ENCODE peak calls at places on chromosome 20, in five cellular contexts. O, J, C, R and E are unnamed samples. For H3K4me1, the result is how much of the 10 kb centered on the place peaks cover.

GRCh38 chr20:60921021-60921622 is 330.9 kb upstream of the CDH4 start:
- DNase-seq in O (no peak), J (peak), C (no peak), R (no peak), E (no peak)

GRCh38 chr20:45592574-45593189 is 13.6 kb upstream of the WFDC8 start:
- DNase-seq in O (no peak), J (no peak), C (peak), R (no peak), E (no peak)

GRCh38 chr20:47727170-47727880 is 58.0 kb downstream of the SULF2 start:
- DNase-seq in O (peak), J (peak), C (no peak), R (peak), E (peak)

GRCh38 chr20:47876348-47877056 is 91.2 kb upstream of the SULF2 start:
- DNase-seq in O (no peak), J (no peak), C (no peak), R (no peak), E (no peak)

GRCh38 chr20:59165794-59166709 is 2.4 kb downstream of the ZNF831 start:
- DNase-seq in O (no peak), J (no peak), C (no peak), R (no peak), E (no peak)

GRCh38 chr20:11676618-11677289 is 240.9 kb upstream of the BTBD3 start:
- DNase-seq in O (no peak), J (no peak), C (peak), R (peak), E (no peak)

GRCh38 chr20:3406481-3407425 is 716 bp downstream of the DNAAF9 start:
- DNase-seq in O (peak), J (peak), C (peak), R (no peak), E (peak)

GRCh38 chr20:51385941-51386530 is 156.5 kb downstream of the NFATC2 start:
- DNase-seq in O (peak), J (no peak), C (peak), R (no peak), E (peak)

GRCh38 chr20:46400828-46401477 is 5.5 kb downstream of the ELMO2 start:
- DNase-seq in O (no peak), J (no peak), C (no peak), R (no peak), E (no peak)

GRCh38 chr20:25039697-25040437 is 18.1 kb downstream of the ACSS1 start:
- DNase-seq in O (peak), J (peak), C (no peak), R (peak), E (peak)

GRCh38 chr20:2476742-2477615 is 6.4 kb upstream of the SNRPB start:
- DNase-seq in O (no peak), J (no peak), C (no peak), R (no peak), E (no peak)

GRCh38 chr20:59787186-59787890 is 146.1 kb downstream of the SYCP2 start:
- DNase-seq in O (no peak), J (no peak), C (no peak), R (no peak), E (no peak)

GRCh38 chr20:21137078-21137477 is 11.2 kb downstream of the KIZ start:
- DNase-seq in O (no peak), J (no peak), C (no peak), R (no peak), E (no peak)

GRCh38 chr20:45983279-45983743 is 11.3 kb upstream of the ZNF335 start:
- DNase-seq in O (no peak), J (peak), C (no peak), R (no peak), E (peak)

GRCh38 chr20:46343358-46344357 is 35.4 kb upstream of the CDH22 start:
- DNase-seq in O (no peak), J (no peak), C (no peak), R (no peak), E (no peak)

GRCh38 chr20:62777528-62777830 is 18.8 kb upstream of the MRGBP start:
- DNase-seq in O (no peak), J (no peak), C (no peak), R (no peak), E (no peak)

GRCh38 chr20:44166477-44166876 is 20.5 kb downstream of the JPH2 start:
- DNase-seq in O (no peak), J (no peak), C (no peak), R (no peak), E (no peak)

GRCh38 chr20:55255016-55255415 is 750.3 kb downstream of the CBLN4 start:
- DNase-seq in O (no peak), J (no peak), C (no peak), R (no peak), E (no peak)

GRCh38 chr20:8399963-8400362 is 267.9 kb downstream of the PLCB1 start:
- DNase-seq in O (no peak), J (no peak), C (no peak), R (no peak), E (no peak)

GRCh38 chr20:46583411-46584214 is 33.2 kb upstream of the OCSTAMP start:
- DNase-seq in O (no peak), J (no peak), C (no peak), R (no peak), E (peak)

GRCh38 chr20:49595811-49596545 is 28.0 kb upstream of the PTGIS start:
- DNase-seq in O (no peak), J (no peak), C (no peak), R (no peak), E (peak)

DNA sequence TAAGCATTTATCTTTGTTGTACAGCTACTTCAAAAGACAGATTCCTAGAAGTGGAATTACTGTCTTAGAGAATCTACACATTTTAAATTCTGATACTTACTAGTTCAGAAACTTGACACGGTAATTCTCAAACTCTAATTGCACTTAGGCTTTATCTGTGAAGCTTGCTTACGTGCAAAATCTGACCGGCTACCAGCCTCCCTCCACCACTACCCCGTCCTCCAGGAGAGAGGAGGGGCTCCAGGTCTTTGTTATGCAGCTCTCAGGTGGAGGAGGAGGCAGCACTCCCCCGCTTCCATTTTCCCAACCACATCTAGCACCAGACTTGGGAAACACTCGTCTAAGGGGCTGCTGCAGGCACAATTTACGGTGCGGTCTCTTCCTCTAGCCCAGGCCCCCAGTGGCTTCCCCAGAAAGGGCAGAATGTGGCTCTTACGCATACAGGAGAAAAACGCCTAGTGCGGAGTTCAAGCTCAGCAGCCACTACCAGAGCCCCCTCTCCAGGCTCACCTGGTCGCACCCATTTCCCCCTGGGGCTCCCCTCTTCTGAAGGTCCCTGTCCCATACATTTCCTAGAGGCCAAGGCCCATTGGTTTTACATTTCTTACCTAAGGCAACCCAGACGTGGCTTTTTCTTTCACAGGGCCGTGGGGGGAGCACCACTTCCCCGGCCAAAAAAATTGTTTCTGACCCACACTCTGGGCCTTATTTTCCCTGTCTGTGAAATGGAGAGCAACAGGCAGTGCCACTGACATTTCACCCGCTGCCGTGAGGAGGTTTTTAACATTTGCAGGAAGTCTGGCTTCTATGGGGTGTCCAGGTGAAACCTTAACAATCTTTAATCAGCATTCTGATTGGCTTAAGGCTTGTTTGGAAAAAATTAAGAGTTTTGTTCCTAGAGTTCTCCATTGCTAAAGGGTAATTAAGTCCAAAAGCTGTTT is 1.6 kb upstream of the TGIF2 start:
- DNase-seq in O (no peak), J (no peak), C (no peak), R (no peak), E (no peak)
- TF ChIP-seq CTCF in O (no peak), J (no peak), C (no peak), R (no peak), E (no peak)

GRCh38 chr20:35409542-35409941 is 2.2 kb downstream of the UQCC1 start:
- DNase-seq in O (no peak), J (no peak), C (no peak), R (no peak), E (no peak)
- H3K4me1 ChIP-seq in O (under half), J (under half), C (under half), R (under half), E (under half)

DNA sequence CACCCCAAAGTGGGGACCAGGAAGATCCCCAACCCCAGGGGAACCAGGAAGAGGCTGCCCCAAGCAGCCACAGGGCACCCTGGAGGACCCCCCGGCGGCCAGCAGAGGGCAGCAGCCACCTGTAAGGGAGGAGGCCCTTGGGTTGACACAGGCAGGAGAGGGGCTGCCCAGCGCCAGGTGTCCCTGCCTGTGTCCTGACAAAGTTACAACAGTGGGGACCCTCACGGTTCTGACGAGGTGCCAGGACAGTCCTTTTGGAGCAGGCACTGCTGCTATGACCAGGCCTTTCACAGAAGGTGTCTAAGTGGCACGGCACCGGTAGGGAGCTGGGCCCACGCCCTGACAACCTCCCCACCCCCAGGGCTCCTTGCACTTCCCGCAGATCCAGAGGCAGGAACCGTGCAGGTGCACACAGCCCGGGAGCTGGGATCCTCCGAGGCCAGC is 176.7 kb downstream of the BMP7 start:
- DNase-seq in O (peak), J (peak), C (peak), R (peak), E (no peak)
- TF ChIP-seq CTCF in O (peak), J (peak), C (peak), R (peak), E (peak)

DNA sequence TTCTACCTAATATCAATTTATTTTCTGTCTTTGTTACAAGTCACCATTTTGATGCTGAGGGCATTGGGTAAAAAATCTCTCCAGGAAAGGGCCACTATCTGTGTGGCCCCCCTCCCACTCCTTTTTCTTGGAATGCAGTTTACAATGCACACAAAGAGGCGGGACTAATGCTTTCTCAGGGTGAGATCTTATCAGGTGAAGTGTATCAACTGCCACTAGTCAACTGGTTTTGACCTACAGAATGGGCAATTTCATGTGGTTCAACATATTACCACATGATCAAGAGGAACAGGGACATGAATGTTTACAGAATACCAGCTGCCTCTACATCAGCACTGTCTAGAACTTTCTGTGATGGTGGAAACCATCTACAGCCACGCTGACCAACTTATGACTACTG is 3.7 kb downstream of the RRBP1 start:
- DNase-seq in O (no peak), J (no peak), C (no peak), R (no peak), E (no peak)
- H3K4me1 ChIP-seq in O (under half), J (half or more), C (under half), R (under half), E (under half)

DNA sequence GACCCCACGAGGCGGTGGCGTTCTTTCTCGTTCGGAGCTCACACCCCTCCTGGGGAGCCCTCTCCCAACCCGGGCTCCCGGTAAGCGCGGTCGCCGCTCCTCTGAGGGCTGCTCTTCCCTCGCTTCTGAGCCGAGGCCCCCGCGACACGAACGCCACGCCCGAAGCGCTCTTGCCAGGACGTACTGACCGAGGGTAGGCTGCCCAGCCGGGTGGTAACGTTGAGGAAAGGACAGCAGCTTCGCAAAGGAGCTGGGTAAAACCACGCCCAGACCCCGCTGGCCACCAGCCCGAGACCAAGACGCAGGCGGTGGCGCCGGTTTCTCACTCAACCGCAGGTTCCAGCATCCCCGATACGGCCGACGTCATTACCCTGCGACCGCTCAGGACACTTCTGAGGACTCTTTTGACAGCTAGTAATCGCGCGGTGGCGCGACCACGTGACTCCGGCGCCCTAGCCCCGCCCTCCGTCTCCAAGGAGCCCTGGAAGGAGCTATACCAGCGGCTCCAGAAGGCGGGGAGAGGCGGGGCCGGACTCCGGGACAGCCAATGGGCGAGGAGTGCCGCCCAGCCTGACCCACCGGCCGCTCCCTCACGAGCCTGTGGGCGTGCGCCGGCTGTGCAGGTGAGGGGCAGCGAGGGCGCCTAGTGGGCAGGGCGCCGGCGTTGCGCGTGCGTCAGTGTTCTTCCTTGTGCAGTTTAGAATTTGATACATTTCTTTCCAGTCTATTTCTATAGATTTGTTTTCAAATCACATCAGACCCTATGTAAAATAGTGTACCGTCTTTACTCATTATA is 4.0 kb upstream of the GZF1 start:
- DNase-seq in O (peak), J (peak), C (peak), R (peak), E (peak)
- TF ChIP-seq CTCF in O (no peak), J (peak), C (no peak), R (no peak), E (no peak)

DNA sequence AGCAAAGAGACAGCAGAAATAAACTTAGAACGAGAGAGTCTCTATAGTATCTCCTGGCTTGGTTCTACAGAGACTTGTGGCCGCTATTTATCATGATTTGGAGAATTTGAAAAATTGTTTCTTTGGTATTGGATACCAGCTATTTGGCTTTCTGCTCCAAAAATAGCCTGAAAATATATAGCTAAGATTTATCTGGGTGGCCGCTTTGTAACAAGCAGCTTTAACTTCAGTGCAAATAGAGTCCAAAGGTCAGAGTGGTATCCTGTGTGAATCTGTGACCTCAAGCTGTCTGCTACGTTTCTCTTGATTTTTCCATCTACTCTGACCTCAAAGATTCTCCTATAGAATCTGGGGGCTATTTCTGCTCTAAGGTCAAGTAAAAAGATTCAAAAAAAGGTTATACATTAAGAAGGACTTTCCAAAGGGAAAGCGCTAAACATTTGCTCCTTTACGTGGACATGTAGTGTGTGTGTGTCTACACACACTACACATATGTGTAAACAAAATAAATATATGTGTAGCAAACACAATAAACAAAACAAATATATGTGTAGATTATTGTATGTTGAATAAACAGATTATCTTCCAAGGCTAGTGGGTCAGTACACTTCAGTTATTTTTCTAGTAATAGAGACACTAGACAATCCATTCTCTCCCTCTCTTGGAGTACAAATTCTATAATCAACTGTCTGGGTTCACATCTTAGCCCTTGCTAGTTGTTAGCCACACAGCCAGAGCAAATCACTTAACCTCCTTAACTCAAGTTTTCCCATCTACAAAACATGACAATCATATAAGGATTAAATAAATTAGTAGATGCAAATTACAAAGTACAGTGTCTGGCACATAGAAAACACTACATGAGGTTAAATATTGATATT is 40.8 kb downstream of the CHD6 start:
- DNase-seq in O (no peak), J (no peak), C (no peak), R (no peak), E (no peak)
- H3K4me1 ChIP-seq in O (under half), J (under half), C (under half), R (under half), E (half or more)

GRCh38 chr20:56689318-56689717 is 60.2 kb downstream of the TFAP2C start:
- DNase-seq in O (no peak), J (no peak), C (no peak), R (no peak), E (no peak)
- TF ChIP-seq CTCF in O (no peak), J (no peak), C (no peak), R (no peak), E (no peak)

GRCh38 chr20:34945315-34946077 is 10.1 kb downstream of the GSS start:
- DNase-seq in O (no peak), J (no peak), C (no peak), R (no peak), E (no peak)

GRCh38 chr20:34940126-34940525 is 15.5 kb downstream of the GSS start:
- DNase-seq in O (no peak), J (no peak), C (no peak), R (no peak), E (no peak)

GRCh38 chr20:34941224-34941623 is 14.4 kb downstream of the GSS start:
- DNase-seq in O (no peak), J (no peak), C (no peak), R (no peak), E (peak)

GRCh38 chr20:34943808-34944568 is 11.6 kb downstream of the GSS start:
- DNase-seq in O (no peak), J (no peak), C (no peak), R (no peak), E (peak)

GRCh38 chr20:34942301-34942700 is 13.3 kb downstream of the GSS start:
- DNase-seq in O (no peak), J (no peak), C (no peak), R (no peak), E (peak)
- H3K4me1 ChIP-seq in O (under half), J (under half), C (under half), R (under half), E (under half)